ENCODE peak calls at places on chromosome 22, in seven cellular contexts. Z, T, Q, Y, G, O and S are unnamed samples.

GRCh38 chr22:33130473-33130872 is 72.3 kb upstream of the SYN3 start:
- DNase-seq in Z (no peak), T (no peak), Q (no peak), Y (no peak), G (peak), O (no peak), S (no peak)

GRCh38 chr22:29041408-29041807 is 20.2 kb downstream of the C22orf31 start:
- DNase-seq in Z (peak), T (no peak), Q (no peak), Y (no peak), G (no peak), O (no peak), S (no peak)

GRCh38 chr22:32999039-32999861 is 58.9 kb downstream of the SYN3 start:
- DNase-seq in Z (no peak), T (no peak), Q (no peak), Y (peak), G (no peak), O (no peak), S (no peak)

GRCh38 chr22:28594784-28595324 is 84.8 kb downstream of the TTC28 start:
- DNase-seq in Z (peak), T (peak), Q (peak), Y (no peak), G (peak), O (no peak), S (peak)

GRCh38 chr22:22358686-22359085 is 114.1 kb downstream of the VPREB1 start:
- DNase-seq in Z (no peak), T (no peak), Q (no peak), Y (no peak), G (no peak), O (no peak), S (no peak)

GRCh38 chr22:27919943-27920755 is 1.1 kb upstream of the PITPNB start:
- DNase-seq in Z (peak), T (peak), Q (no peak), Y (no peak), G (peak), O (no peak), S (peak)

GRCh38 chr22:25060522-25061071 is 108.1 kb downstream of the KIAA1671 start:
- DNase-seq in Z (no peak), T (no peak), Q (no peak), Y (no peak), G (no peak), O (no peak), S (no peak)

GRCh38 chr22:40289991-40290459 is 56.3 kb upstream of the ADSL start:
- DNase-seq in Z (no peak), T (no peak), Q (no peak), Y (no peak), G (no peak), O (peak), S (no peak)

GRCh38 chr22:36252754-36253522 is at the start of gene APOL1:
- DNase-seq in Z (peak), T (peak), Q (no peak), Y (no peak), G (peak), O (peak), S (peak)

GRCh38 chr22:17910561-17911311 is 113.6 kb downstream of the MICAL3 start:
- DNase-seq in Z (peak), T (peak), Q (no peak), Y (peak), G (no peak), O (no peak), S (peak)

GRCh38 chr22:43408009-43408408 is 3.8 kb upstream of the MPPED1 start:
- DNase-seq in Z (no peak), T (no peak), Q (no peak), Y (no peak), G (peak), O (no peak), S (no peak)

GRCh38 chr22:47006869-47007268 is 244.4 kb downstream of the TBC1D22A start:
- DNase-seq in Z (no peak), T (no peak), Q (no peak), Y (no peak), G (no peak), O (no peak), S (no peak)

GRCh38 chr22:22374163-22374562 is 129.6 kb downstream of the VPREB1 start:
- DNase-seq in Z (no peak), T (no peak), Q (no peak), Y (no peak), G (no peak), O (no peak), S (no peak)

GRCh38 chr22:20807315-20807752 is 33.4 kb downstream of the SERPIND1 start:
- DNase-seq in Z (peak), T (peak), Q (peak), Y (no peak), G (no peak), O (no peak), S (peak)

GRCh38 chr22:23285734-23286133 is 105.4 kb downstream of the BCR start:
- DNase-seq in Z (peak), T (peak), Q (no peak), Y (no peak), G (no peak), O (no peak), S (no peak)

GRCh38 chr22:28648792-28649191 is 30.8 kb downstream of the TTC28 start:
- DNase-seq in Z (no peak), T (no peak), Q (no peak), Y (no peak), G (no peak), O (no peak), S (no peak)

GRCh38 chr22:41995211-41995610 is 3.4 kb upstream of the WBP2NL start:
- DNase-seq in Z (no peak), T (no peak), Q (no peak), Y (no peak), G (no peak), O (no peak), S (no peak)

GRCh38 chr22:30565341-30565740 is 9.1 kb downstream of the GAL3ST1 start:
- DNase-seq in Z (peak), T (no peak), Q (no peak), Y (no peak), G (no peak), O (no peak), S (no peak)

GRCh38 chr22:42820075-42820763 is 36.9 kb downstream of the ARFGAP3 start:
- DNase-seq in Z (peak), T (peak), Q (no peak), Y (no peak), G (no peak), O (no peak), S (no peak)

GRCh38 chr22:22745225-22746060 is 101.0 kb downstream of the GGTLC2 start:
- DNase-seq in Z (peak), T (peak), Q (no peak), Y (peak), G (peak), O (no peak), S (peak)

GRCh38 chr22:24341657-24342056 is 71.0 kb downstream of the SPECC1L start:
- DNase-seq in Z (no peak), T (no peak), Q (no peak), Y (no peak), G (no peak), O (no peak), S (no peak)

GRCh38 chr22:47921906-47922305 is 1159.5 kb downstream of the TBC1D22A start:
- DNase-seq in Z (no peak), T (no peak), Q (no peak), Y (no peak), G (no peak), O (no peak), S (no peak)

GRCh38 chr22:30015229-30015797 is 65.0 kb upstream of the HORMAD2 start:
- DNase-seq in Z (peak), T (no peak), Q (no peak), Y (no peak), G (no peak), O (no peak), S (no peak)

GRCh38 chr22:30655532-30655931 is 12.1 kb downstream of the DUSP18 start:
- DNase-seq in Z (no peak), T (no peak), Q (no peak), Y (no peak), G (no peak), O (no peak), S (no peak)

GRCh38 chr22:25492950-25493790 is 71.3 kb upstream of the GRK3 start:
- DNase-seq in Z (no peak), T (no peak), Q (no peak), Y (no peak), G (no peak), O (no peak), S (no peak)

GRCh38 chr22:23183107-23183698 is 2.9 kb downstream of the BCR start:
- DNase-seq in Z (peak), T (peak), Q (no peak), Y (peak), G (peak), O (no peak), S (no peak)

GRCh38 chr22:23858484-23858815 is 775 bp downstream of the SLC2A11 start:
- DNase-seq in Z (no peak), T (no peak), Q (no peak), Y (no peak), G (no peak), O (no peak), S (no peak)

GRCh38 chr22:21919526-21920307 is 32.9 kb downstream of the PPM1F start:
- DNase-seq in Z (no peak), T (no peak), Q (no peak), Y (no peak), G (no peak), O (no peak), S (no peak)

GRCh38 chr22:43320943-43321900 is 21.9 kb downstream of the SCUBE1 start:
- DNase-seq in Z (no peak), T (peak), Q (no peak), Y (no peak), G (no peak), O (no peak), S (no peak)

GRCh38 chr22:33438273-33438672 is 380.1 kb upstream of the SYN3 start:
- DNase-seq in Z (peak), T (peak), Q (no peak), Y (no peak), G (no peak), O (no peak), S (peak)

GRCh38 chr22:48952256-48953102 is 875.2 kb downstream of the BRD1 start:
- DNase-seq in Z (no peak), T (no peak), Q (no peak), Y (peak), G (no peak), O (no peak), S (no peak)

GRCh38 chr22:46661221-46661851 is 41.1 kb downstream of the GRAMD4 start:
- DNase-seq in Z (peak), T (no peak), Q (peak), Y (no peak), G (no peak), O (no peak), S (peak)

GRCh38 chr22:29306830-29307657 is 594 bp downstream of the GAS2L1 start:
- DNase-seq in Z (peak), T (peak), Q (no peak), Y (no peak), G (peak), O (no peak), S (peak)

GRCh38 chr22:36221799-36222751 is 17.3 kb downstream of the APOL2 start:
- DNase-seq in Z (no peak), T (peak), Q (peak), Y (peak), G (peak), O (no peak), S (peak)

GRCh38 chr22:30444632-30445437 is 19.3 kb downstream of the MTFP1 start:
- DNase-seq in Z (peak), T (peak), Q (peak), Y (peak), G (peak), O (no peak), S (peak)

GRCh38 chr22:46660604-46661201 is 40.5 kb downstream of the GRAMD4 start:
- DNase-seq in Z (no peak), T (no peak), Q (no peak), Y (no peak), G (peak), O (no peak), S (no peak)

GRCh38 chr22:44479662-44480061 is 18.4 kb downstream of the RTL6 start:
- DNase-seq in Z (no peak), T (no peak), Q (no peak), Y (no peak), G (no peak), O (no peak), S (no peak)
- TF ChIP-seq CEBPB in Z (no peak), T (no peak), Q (no peak), Y (no peak), G (no peak), O (no peak), S (no peak)

DNA sequence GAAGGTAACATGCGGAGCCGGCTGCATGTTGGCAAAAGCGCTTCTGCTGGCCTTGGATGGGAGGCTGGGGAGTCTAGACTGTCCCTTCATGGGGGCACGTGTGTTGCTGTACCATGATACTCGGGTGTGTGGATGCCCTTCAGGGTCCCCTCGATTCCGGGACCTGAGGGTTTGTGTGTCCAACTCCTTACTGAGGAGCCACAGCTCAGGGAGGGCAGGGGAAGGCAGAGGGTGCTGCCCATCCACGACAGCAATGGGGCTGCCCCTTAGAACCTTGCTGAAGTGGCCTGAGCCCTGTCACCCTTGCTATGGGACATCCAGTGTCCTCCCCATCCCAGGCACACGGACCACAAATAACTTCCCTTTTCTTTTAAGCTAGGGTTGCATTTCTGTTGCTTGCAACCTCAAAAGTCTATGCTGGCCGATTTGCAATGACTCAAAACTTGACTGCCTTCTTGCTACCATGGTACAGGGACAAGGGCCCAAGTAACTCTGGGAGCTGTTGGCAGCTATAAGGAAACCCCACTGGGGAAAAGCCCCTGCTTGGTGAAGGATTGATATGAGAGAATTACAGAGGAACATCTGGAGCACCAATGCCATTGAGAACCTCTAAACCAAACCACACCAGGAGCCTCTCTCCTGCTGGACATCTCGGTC is 43.8 kb downstream of the RTL6 start:
- DNase-seq in Z (no peak), T (no peak), Q (no peak), Y (no peak), G (no peak), O (no peak), S (no peak)
- TF ChIP-seq CEBPB in Z (no peak), T (no peak), Q (no peak), Y (no peak), G (no peak), O (no peak), S (no peak)

GRCh38 chr22:37639771-37640590 is 512 bp downstream of the SH3BP1 start:
- DNase-seq in Z (no peak), T (peak), Q (no peak), Y (no peak), G (no peak), O (no peak), S (no peak)
- TF ChIP-seq CEBPB in Z (no peak), T (no peak), Q (no peak), Y (no peak), G (no peak), O (no peak), S (no peak)

DNA sequence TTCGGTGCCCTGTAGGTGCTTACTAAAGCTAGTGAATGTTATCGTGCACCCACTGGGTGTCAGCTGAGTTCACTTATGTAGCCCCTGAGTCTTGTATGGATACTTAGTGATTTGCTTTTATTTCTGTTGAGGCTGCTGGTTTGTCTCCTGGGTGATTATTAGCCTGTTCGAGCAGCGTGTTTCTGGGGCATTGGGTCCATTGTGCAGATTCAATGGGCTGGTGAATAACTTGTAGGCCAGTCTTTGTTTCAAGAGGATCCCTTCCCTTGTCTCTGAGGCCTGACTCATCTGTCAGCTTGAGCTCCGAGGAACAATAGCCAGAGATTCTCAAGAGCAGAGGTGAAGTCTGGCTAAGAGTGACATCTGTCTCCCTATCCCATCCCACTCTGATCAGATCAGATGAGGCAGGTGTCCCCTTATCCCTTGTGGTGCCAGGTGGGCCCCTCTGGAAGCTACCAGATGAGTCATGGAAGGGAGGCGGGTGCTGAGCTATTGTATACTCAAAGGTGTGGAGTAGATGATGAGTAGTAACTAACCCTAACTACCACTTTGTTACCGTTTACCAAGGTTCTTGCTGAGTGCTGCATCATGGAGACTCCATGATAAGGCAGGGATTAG is 3.7 kb downstream of the MIAT start:
- DNase-seq in Z (no peak), T (no peak), Q (no peak), Y (no peak), G (no peak), O (no peak), S (no peak)
- TF ChIP-seq CEBPB in Z (no peak), T (no peak), Q (no peak), Y (no peak), G (no peak), O (no peak), S (no peak)

DNA sequence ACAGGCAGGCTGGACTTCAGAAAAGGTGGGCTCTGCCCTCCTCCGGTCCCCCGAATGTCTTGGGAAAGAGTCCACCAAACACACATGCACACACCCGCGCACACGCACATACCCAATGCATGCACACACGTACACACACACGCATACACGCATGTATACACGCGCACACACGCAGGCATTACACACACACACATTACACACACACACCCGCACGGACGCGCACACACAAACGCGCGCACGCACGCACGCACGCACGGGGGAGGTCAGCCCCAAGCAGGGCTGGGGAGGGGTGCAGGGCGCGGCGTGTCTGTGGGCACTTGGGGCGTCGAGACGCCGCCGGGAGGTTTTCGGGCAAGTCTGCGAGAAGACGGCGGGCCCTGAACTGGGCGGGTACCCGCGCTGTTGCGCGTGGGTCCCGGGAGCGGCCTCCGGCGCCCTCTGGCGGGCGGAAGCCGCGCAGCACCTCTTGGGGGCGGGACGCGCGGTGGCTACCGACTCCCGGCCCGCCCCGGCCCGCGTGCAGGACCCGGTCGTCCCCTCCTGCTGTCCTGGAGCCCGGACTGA is 3.5 kb downstream of the SEPTIN5 start:
- DNase-seq in Z (peak), T (peak), Q (no peak), Y (peak), G (no peak), O (no peak), S (peak)
- TF ChIP-seq CEBPB in Z (no peak), T (peak), Q (no peak), Y (no peak), G (no peak), O (no peak), S (no peak)